ENCODE peak calls at places on chromosome 18, in six cellular contexts. L is K562, E is GM12878, S is HepG2, C is GM12891, Y is H1. X is an unnamed sample.

GRCh38 chr18:31301201-31301655 is 16.7 kb upstream of the DSG1 start:
- DNase-seq in E (no peak), Y (peak; percentile 3), S (no peak), L (no peak), C (no peak), X (no peak)

GRCh38 chr18:33914399-33914798 is 310.3 kb downstream of the NOL4 start:
- DNase-seq in E (no peak), Y (no peak), C (no peak), L (no peak), S (no peak), X (no peak)

GRCh38 chr18:66111018-66111417 is 360.2 kb downstream of the CDH7 start:
- DNase-seq in C (no peak), S (no peak), L (no peak), E (no peak), Y (no peak), X (no peak)

GRCh38 chr18:74476154-74476553 is 19.0 kb upstream of the DIPK1C start:
- DNase-seq in Y (no peak), L (peak; percentile 52), E (no peak), C (no peak), S (peak; percentile 25), X (no peak)

GRCh38 chr18:61535401-61535800 is 202.2 kb downstream of the CDH20 start:
- DNase-seq in L (no peak), S (no peak), C (no peak), Y (no peak), E (no peak), X (no peak)

GRCh38 chr18:75120521-75120920 is 88.4 kb downstream of the PTGR3 start:
- DNase-seq in L (no peak), E (no peak), S (no peak), Y (no peak), C (no peak), X (no peak)

GRCh38 chr18:73613706-73614340 is 533.8 kb downstream of the FBXO15 start:
- DNase-seq in S (no peak), Y (no peak), C (no peak), E (no peak), L (no peak), X (no peak)

GRCh38 chr18:23495723-23496440 is 7.4 kb upstream of the RMC1 start:
- DNase-seq in E (no peak), L (no peak), Y (no peak), C (no peak), S (no peak), X (no peak)

GRCh38 chr18:62790836-62791772 is 75.8 kb downstream of the PHLPP1 start:
- DNase-seq in L (no peak), E (no peak), S (no peak), Y (no peak), C (no peak), X (no peak)

GRCh38 chr18:29157057-29157780 is 980.3 kb upstream of the CDH2 start:
- DNase-seq in C (no peak), Y (no peak), E (no peak), S (no peak), L (no peak), X (no peak)

DNA sequence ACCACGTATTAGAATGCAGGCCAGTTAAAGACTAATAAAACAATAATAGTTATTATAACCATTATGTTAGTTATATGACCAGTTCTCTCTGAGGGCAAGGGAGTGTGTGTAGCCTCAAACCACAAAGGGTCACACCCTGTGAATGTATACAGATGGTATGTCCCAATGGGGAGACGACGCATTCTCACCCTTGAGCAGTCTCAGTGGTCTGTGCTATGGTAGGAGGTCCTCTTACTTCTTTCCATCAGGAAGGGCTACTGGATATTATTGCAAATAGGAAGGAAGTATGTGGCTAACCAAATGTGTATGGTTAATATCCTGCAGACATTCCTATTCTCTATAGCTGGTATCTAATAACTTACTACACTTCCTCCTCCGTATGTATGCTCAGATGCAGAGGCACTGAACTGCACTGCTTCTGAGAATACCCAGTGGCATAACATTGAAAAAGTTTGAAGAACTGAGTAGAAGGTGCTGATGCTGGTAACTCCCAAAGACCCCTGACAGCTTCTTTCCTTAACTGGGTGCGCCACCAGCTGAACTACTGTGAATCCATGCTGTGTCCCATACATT is 306.7 kb upstream of the CCDC68 start:
- DNase-seq in Y (no peak), E (peak; percentile 59), L (no peak), C (no peak), S (no peak), X (no peak)
- TF ChIP-seq POLR2AphosphoS5 in Y (no peak), E (peak; percentile 7), L (no peak), C (no peak), S (no peak), X (no peak)

GRCh38 chr18:49570836-49571235 is 9.0 kb downstream of the LIPG start:
- DNase-seq in C (no peak), Y (no peak), E (no peak), L (no peak), S (no peak), X (no peak)

GRCh38 chr18:49569701-49570100 is 7.8 kb downstream of the LIPG start:
- DNase-seq in C (no peak), Y (no peak), S (no peak), L (no peak), E (no peak), X (no peak)

GRCh38 chr18:49572935-49573334 is 11.1 kb downstream of the LIPG start:
- DNase-seq in L (no peak), E (no peak), S (no peak), Y (no peak), C (no peak), X (no peak)

GRCh38 chr18:49573835-49574234 is 12.0 kb downstream of the LIPG start:
- DNase-seq in C (no peak), S (no peak), E (no peak), Y (no peak), L (no peak), X (no peak)
- TF ChIP-seq TAF1 in C (no peak), S (no peak), E (no peak), Y (no peak), L (no peak), X (no peak)

DNA sequence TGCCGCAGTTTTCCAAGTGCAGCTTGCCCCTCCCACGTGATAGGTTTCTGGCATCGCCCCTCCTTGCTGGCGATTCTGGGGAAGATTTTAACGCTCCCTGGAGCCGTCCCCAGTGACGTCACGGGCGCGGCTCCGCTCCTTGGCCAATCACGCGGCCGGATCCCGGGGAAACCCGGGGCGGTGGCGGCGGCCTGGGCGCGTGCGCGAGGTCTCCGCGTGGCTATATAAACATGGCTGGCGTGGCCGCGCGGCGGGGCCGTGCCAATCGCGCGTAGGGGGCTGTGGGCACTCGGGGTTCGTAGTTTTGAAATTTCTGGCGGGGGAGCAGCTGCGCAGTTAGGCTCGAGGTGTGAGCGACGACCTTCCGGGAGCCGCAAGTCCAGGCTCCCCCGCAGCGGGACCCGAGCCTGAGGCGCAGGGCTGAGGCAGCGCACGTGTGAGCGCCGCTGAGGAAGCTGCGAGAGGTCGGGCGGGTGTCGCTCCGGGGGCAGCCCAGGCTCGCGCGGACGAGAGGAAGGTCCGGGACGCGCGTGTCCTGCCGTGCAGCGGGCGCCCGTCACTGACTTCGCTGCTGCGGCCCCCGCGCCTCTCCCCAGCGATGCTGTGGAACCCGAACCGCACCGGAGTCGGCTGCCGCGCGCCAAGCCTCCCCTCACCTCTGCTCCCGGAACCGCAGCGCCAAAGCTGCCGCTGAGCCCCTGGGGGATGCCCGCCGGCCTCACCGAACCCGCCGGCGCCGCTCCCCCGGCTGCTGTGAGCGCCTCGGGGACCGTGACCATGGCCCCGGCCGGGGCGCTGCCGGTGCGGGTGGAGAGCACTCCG is at the start of gene TAF4B:
- DNase-seq in C (peak; percentile 79), L (peak; percentile 98), S (peak; percentile 41), Y (peak; percentile 73), E (peak; percentile 68), X (peak; percentile 73)
- TF ChIP-seq POLR2A in C (peak; percentile 71), L (peak; percentile 93), S (peak; percentile 35), Y (peak; percentile 64), E (peak; percentile 88), X (peak; percentile 88)

DNA sequence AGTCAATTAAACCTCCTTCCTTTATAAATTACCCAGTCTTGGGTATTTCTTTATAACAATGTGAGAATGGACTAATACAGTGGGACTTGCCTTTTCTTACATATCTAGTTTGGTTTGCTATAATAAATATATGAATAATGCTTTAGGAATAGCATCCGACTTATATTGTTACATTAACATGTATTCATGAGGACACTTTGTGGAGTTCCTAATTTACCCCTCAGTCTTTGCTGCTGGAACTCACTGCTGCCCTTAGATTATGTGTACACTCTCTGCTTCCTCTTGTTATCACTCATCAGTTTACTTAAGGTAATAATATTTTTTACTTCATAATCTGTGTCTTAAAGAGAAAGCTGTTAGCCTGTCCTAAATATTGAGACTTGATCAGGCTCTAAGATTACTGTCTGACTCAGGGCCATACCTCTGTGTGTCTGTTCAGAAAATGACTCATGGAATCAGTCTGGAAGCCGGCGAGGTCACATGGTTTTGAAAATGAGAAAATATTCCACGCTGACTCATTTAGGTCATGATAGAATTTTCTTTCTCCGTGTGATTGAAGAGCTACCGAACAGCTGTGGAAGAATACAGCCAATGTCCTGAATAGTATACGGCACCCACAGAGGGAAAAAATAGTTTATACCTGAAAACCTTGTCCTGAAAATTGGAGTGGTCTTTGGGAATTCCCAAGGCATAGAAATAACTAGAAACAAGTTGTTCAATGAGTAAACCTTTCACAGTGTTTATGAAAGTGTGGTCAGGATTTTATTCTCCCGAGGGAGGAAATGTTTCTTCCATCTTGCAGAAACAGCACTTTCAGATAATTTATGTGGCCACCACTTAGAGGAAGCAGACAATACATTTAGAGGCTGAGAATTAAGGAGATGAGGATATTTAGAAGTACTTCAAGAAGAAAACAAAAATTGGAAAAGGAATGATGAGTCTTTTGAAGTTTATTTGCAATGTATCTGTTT is 156.4 kb downstream of the DSEL start:
- DNase-seq in C (no peak), S (peak; percentile 29), L (no peak), E (no peak), Y (no peak), X (no peak)
- TF ChIP-seq POLR2AphosphoS5 in C (no peak), S (no peak), L (no peak), E (no peak), Y (no peak), X (no peak)

GRCh38 chr18:3852321-3852720 is 402.3 kb downstream of the TGIF1 start:
- DNase-seq in S (no peak), Y (no peak), C (no peak), L (no peak), E (no peak), X (no peak)

GRCh38 chr18:3845176-3845575 is 395.2 kb downstream of the TGIF1 start:
- DNase-seq in E (no peak), S (no peak), L (no peak), C (no peak), Y (no peak), X (no peak)

GRCh38 chr18:3855961-3856360 is 406.0 kb downstream of the TGIF1 start:
- DNase-seq in L (no peak), C (no peak), E (no peak), S (no peak), Y (no peak), X (no peak)

GRCh38 chr18:3848316-3848715 is 398.3 kb downstream of the TGIF1 start:
- DNase-seq in E (no peak), L (no peak), Y (no peak), S (no peak), C (no peak), X (no peak)

DNA sequence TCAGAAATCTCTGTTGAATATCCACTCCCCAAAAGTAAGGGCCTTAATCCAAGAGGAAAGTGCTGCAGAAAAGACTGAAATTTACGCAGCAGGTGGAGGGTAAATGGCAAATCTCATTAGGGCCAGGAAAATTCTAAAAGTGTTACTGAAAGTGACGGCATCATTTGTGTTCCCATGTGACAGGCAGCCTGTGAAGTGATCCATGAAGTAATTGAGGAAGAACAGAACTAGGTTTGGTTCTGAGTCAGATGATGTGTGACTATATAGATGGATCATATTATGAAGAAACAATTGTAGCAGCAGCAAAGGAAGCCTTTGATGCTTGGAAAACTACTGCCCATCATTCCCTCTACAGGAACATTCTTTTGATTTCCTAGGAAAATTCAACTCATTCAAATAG is 401.2 kb downstream of the TGIF1 start:
- DNase-seq in Y (no peak), C (no peak), L (no peak), S (no peak), E (peak; percentile 21), X (no peak)
- TF ChIP-seq TAF1 in Y (no peak), C (no peak), L (no peak), S (no peak), E (no peak), X (no peak)

GRCh38 chr18:57434536-57435494 is at the start of gene ONECUT2:
- DNase-seq in L (peak; percentile 96), C (no peak), Y (peak; percentile 88), S (peak; percentile 85), E (no peak), X (no peak)
- TF ChIP-seq POLR2A in L (no peak), C (no peak), Y (no peak), S (no peak), E (no peak), X (no peak)